ENCODE peak calls at places on chromosomes 7 and 10, in four cellular contexts. M is tibial artery, R is fibroblast of the aortic adventitia, F is AG10803. J is an unnamed sample.

GRCh38 chr7:44386139-44386913 is 60.9 kb upstream of the CAMK2B start:
- DNase-seq in R (no peak), F (peak; percentile 4), M (no peak), J (no peak)

GRCh38 chr7:115332691-115333090 is 410.8 kb downstream of the MDFIC start:
- DNase-seq in M (no peak), R (peak; percentile 18), F (peak; percentile 21), J (no peak)

GRCh38 chr10:79084012-79084971 is 15.5 kb downstream of the ZMIZ1 start:
- DNase-seq in M (peak; percentile 98), R (peak; percentile 88), F (peak; percentile 91), J (peak; percentile 95)

GRCh38 chr7:23547662-23548061 is 15.9 kb upstream of the TRA2A start:
- DNase-seq in F (no peak), R (no peak), M (no peak), J (no peak)

GRCh38 chr7:41867639-41868038 is 164.7 kb upstream of the INHBA start:
- DNase-seq in R (no peak), M (no peak), F (no peak), J (no peak)

GRCh38 chr10:121900443-121901174 is 27.2 kb downstream of the ATE1 start:
- DNase-seq in R (peak; percentile 82), F (peak; percentile 69), M (no peak), J (no peak)

GRCh38 chr10:35781643-35782035 is 139.5 kb upstream of the FZD8 start:
- DNase-seq in F (no peak), M (no peak), R (peak; percentile 32), J (no peak)

GRCh38 chr7:149735181-149735602 is 38.2 kb downstream of the ZNF467 start:
- DNase-seq in R (no peak), M (no peak), F (no peak), J (no peak)

GRCh38 chr7:4809691-4810090 is 34.3 kb downstream of the AP5Z1 start:
- DNase-seq in F (no peak), R (no peak), M (no peak), J (no peak)

GRCh38 chr10:113477451-113477850 is 75.4 kb upstream of the HABP2 start:
- DNase-seq in F (no peak), M (no peak), R (no peak), J (no peak)

GRCh38 chr10:96281444-96282029 is 10.2 kb upstream of the BLNK start:
- DNase-seq in F (no peak), M (no peak), R (no peak), J (no peak)

GRCh38 chr7:92808006-92808405 is 28.4 kb downstream of the CDK6 start:
- DNase-seq in R (no peak), M (no peak), F (peak; percentile 46), J (no peak)

GRCh38 chr10:58512470-58513188 is at the start of gene BICC1:
- DNase-seq in F (peak; percentile 58), M (peak; percentile 43), R (peak; percentile 64), J (peak; percentile 42)

GRCh38 chr7:55452967-55453366 is 87.8 kb downstream of the LANCL2 start:
- DNase-seq in F (no peak), R (no peak), M (no peak), J (no peak)

GRCh38 chr7:20541615-20542349 is 73.7 kb upstream of the ABCB5 start:
- DNase-seq in R (no peak), M (no peak), F (no peak), J (no peak)

GRCh38 chr7:83835424-83835823 is 186.5 kb upstream of the SEMA3E start:
- DNase-seq in R (peak; percentile 24), M (no peak), F (peak; percentile 5), J (no peak)

GRCh38 chr7:24966802-24967201 is 13.2 kb downstream of the OSBPL3 start:
- DNase-seq in F (no peak), M (no peak), R (peak; percentile 43), J (no peak)

GRCh38 chr10:112092529-112092928 is 91.0 kb downstream of the GPAM start:
- DNase-seq in M (no peak), F (peak; percentile 5), R (no peak), J (no peak)

GRCh38 chr7:129769400-129769774 is 157.9 kb downstream of the NRF1 start:
- DNase-seq in R (no peak), M (no peak), F (no peak), J (no peak)

GRCh38 chr7:65475734-65476319 is 102.2 kb downstream of the ZNF92 start:
- DNase-seq in R (no peak), F (no peak), M (no peak), J (no peak)

GRCh38 chr7:36318116-36318515 is 71.5 kb upstream of the ANLN start:
- DNase-seq in F (no peak), R (no peak), M (no peak), J (no peak)

GRCh38 chr7:143126146-143126545 is 5.7 kb upstream of the PIP start:
- DNase-seq in R (peak; percentile 84), M (no peak), F (peak; percentile 28), J (no peak)

GRCh38 chr7:158270856-158271413 is 316.7 kb downstream of the PTPRN2 start:
- DNase-seq in F (no peak), R (no peak), M (no peak), J (no peak)

GRCh38 chr10:99534939-99535763 is 2.4 kb downstream of the NKX2-3 start:
- DNase-seq in F (peak; percentile 9), R (no peak), M (no peak), J (no peak)

GRCh38 chr10:99535764-99536399 is 3.1 kb downstream of the NKX2-3 start:
- DNase-seq in F (no peak), R (no peak), M (no peak), J (no peak)

GRCh38 chr10:99538287-99538917 is 5.7 kb downstream of the NKX2-3 start:
- DNase-seq in R (no peak), M (no peak), F (no peak), J (no peak)

GRCh38 chr10:99537381-99538286 is 4.9 kb downstream of the NKX2-3 start:
- DNase-seq in F (no peak), R (no peak), M (no peak), J (no peak)

DNA sequence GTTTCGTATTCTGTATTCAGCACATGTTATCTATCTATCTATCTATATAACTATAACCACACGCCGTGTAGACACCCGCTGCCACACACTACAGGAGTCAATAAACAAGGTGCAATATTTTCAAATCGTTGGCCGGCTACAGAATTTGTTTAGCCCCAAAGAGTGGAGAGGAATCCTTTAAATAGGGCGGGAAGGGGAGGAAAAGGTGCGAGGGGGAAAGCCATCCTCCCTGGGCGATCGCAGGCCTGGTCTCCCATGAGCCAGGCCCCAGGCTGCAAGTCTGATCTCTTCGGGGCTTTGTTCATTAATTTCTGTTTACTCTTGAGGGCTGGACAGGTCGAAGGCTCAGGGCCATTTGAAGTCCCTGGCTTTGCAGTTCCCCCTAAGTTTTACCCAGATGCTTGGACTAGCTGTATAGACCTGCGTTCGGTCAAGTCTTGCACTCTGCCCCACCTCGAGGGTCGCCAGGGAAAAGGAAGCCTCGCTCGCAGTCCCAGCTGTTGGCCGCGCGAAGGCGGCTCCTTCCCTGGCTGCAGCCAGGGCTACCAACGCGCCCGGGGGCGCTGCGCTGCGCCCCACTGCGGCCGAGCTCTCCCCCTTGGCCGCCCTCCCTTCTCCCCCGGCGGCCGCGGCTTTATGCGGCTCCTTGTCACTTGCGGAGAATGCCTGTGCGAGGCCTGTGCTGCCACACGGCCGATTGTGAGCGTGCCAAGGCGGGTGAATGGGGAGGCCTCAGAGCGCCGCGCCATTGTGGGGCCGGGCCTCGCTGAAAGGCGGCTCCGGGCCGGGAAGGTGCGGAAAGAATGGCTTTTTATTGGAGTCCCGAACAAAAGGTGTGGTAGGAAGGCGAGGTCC is 3.9 kb downstream of the NKX2-3 start:
- DNase-seq in R (no peak), F (no peak), M (no peak), J (no peak)
- H3K4me3 ChIP-seq in R (no peak overlapping the region), F (no peak overlapping the region), M (no peak overlapping the region), J (peak overlapping the region; percentile 56)

DNA sequence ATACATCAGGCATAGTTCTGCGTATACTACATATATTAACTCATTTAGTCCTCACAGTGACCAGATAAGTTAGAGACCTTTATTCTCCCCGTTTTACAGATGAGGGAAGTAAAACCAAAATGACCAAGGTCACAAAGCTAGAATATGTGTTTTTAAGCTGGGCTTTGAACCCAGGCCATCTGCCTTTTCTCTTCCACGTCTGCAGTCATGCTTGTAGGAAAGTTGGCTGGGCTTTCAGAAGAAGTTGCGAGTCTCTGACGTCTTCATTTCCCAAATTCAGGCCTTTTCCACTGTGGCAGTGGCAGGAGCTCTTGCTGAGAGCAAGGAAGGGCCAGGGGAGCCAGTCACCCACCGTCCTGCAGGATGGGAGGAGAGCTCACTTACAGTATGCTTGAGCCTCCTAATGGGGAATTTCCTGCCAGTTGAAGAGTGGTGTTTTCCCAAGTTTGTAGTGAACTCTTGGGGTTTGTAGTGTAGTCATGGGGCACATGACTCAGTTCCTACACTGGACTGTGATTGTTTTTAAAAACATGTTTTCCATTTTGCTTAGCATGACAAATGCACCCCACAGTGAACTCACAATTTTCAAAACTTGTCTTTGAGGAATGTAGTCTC is 34.2 kb downstream of the CYP17A1 start:
- DNase-seq in R (peak; percentile 98), F (peak; percentile 90), M (peak; percentile 62), J (no peak)
- H3K4me3 ChIP-seq in R (no peak overlapping the region), F (no peak overlapping the region), M (no peak overlapping the region), J (no peak overlapping the region)

GRCh38 chr10:6058677-6059475 is 3.3 kb downstream of the IL2RA start:
- DNase-seq in F (no peak), R (no peak), M (no peak), J (no peak)
- H3K4me3 ChIP-seq in F (no peak overlapping the region), R (no peak overlapping the region), M (no peak overlapping the region), J (no peak overlapping the region)

DNA sequence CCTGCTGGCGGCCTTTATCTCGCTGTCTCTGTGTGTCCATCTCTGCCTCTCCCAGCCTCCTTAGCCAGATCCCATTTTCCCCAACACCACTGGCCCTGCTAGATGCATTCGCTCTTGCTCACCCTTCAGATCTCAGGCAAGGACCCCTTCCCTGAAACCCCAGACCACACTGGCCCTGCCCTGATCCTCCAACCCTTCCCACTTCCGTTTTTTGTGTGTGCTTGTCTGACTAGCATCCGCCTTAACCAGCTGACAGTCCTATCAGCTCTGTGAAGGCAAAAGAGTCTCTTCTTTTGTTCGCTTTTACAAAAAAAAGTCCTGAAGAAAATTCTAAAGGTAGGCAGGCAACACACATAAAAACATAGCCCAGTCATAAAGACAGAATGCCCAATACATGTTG is 28.7 kb downstream of the CHST15 start:
- DNase-seq in R (no peak), M (no peak), F (no peak), J (no peak)
- H3K4me3 ChIP-seq in R (no peak overlapping the region), M (no peak overlapping the region), F (no peak overlapping the region), J (no peak overlapping the region)

DNA sequence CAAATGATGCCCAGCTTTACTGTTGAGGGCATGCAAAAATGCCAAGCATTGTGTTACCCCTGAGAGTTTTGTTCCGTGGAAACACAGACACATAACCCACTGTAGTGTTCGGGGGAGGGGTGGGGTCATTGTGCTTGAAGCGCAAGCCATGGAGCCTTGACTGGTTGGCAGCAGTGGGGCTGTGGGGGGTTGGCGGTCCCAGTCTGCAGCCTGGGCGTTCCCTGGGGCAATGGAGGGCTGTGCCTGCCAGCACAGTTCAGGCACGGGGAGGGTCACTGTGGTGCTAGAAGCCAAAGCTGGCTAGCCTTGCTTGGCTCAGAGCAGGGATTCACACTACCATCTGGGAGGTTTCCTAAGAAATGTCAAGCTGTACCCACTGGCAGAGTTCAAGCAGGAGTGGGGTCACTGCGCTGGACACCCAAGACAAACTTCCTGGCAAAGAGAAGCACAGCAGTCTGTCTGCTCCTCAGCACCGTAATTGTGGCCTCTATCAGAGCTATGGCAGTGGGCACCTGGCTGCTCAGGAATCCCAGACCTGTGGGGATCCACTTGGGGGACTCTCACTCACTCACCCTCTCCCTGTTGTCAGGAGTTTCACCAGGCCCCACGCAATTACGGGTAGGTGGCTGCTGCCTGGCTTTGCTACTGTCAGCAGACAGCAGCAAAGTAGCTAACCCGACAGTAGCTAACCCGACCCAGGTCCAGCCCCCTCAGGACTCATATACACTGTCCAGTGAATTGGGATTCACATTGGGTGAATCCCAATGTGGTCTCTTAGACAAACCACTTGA is 292.4 kb downstream of the ZWINT start:
- DNase-seq in R (no peak), F (no peak), M (no peak), J (no peak)
- H3K4me3 ChIP-seq in R (no peak overlapping the region), F (no peak overlapping the region), M (no peak overlapping the region), J (no peak overlapping the region)

J was measured in left ventricle myocardium inferior.